ENCODE peak calls at places on chromosomes 4 and X, in four cellular contexts. I is A549, L is SK-N-SH, N is H1. R is an unnamed sample.

GRCh38 chr4:139715721-139716391 is 50.2 kb downstream of the MGST2 start:
- DNase-seq in L (no peak), N (no peak), I (no peak), R (peak)

GRCh38 chr4:168923526-168924194 is 86.4 kb downstream of the CBR4 start:
- DNase-seq in I (peak), L (peak), N (peak), R (peak)

GRCh38 chr4:15547392-15547791 is 77.7 kb downstream of the CC2D2A start:
- DNase-seq in L (no peak), N (no peak), I (no peak), R (no peak)

GRCh38 chr4:40587826-40588225 is 41.8 kb downstream of the RBM47 start:
- DNase-seq in N (no peak), L (no peak), I (no peak), R (peak)

GRCh38 chr4:146122398-146122797 is 53.1 kb upstream of the LSM6 start:
- DNase-seq in I (no peak), N (no peak), L (no peak), R (no peak)

GRCh38 chr4:172125438-172125837 is 312.2 kb downstream of the GALNTL6 start:
- DNase-seq in L (no peak), N (no peak), I (no peak), R (no peak)

GRCh38 chr4:25861422-25861926 is 1.3 kb downstream of the SEL1L3 start:
- DNase-seq in I (no peak), N (no peak), L (no peak), R (peak)

GRCh38 chr4:1208970-1209704 is 36.8 kb upstream of the SPON2 start:
- DNase-seq in L (no peak), I (no peak), N (no peak), R (peak)

GRCh38 chr4:7234355-7235029 is 42.2 kb downstream of the SORCS2 start:
- DNase-seq in N (no peak), L (no peak), I (no peak), R (no peak)

GRCh38 chrX:150269613-150270254 is 93.4 kb upstream of the MAMLD1 start:
- DNase-seq in L (peak), I (peak), N (no peak), R (no peak)
- TF ChIP-seq RFX5 in L (no peak), I (no peak), N (no peak), R (no peak)

GRCh38 chr4:2962099-2962455 is 1.1 kb downstream of the NOP14 start:
- DNase-seq in L (peak), N (no peak), I (no peak), R (no peak)
- TF ChIP-seq RFX5 in L (no peak), N (no peak), I (no peak), R (no peak)

GRCh38 chr4:13992975-13993495 is 365.5 kb upstream of the BOD1L1 start:
- DNase-seq in I (no peak), N (no peak), L (no peak), R (no peak)
- TF ChIP-seq RFX5 in I (no peak), N (no peak), L (no peak), R (no peak)

GRCh38 chr4:124486423-124486822 is 226.1 kb downstream of the ANKRD50 start:
- DNase-seq in I (no peak), N (no peak), L (no peak), R (no peak)

GRCh38 chr4:124484940-124485339 is 227.6 kb downstream of the ANKRD50 start:
- DNase-seq in N (no peak), I (no peak), L (no peak), R (no peak)

GRCh38 chr4:124484008-124484407 is 228.5 kb downstream of the ANKRD50 start:
- DNase-seq in I (no peak), L (no peak), N (no peak), R (no peak)

GRCh38 chr4:124481123-124481522 is 231.4 kb downstream of the ANKRD50 start:
- DNase-seq in N (no peak), I (no peak), L (no peak), R (no peak)

GRCh38 chr4:124483043-124483906 is 229.3 kb downstream of the ANKRD50 start:
- DNase-seq in N (no peak), I (no peak), L (peak), R (peak)
- TF ChIP-seq RFX5 in N (no peak), I (no peak), L (no peak), R (no peak)

GRCh38 chrX:81377329-81377728 is 175.4 kb downstream of the SH3BGRL start:
- DNase-seq in I (peak), N (no peak), L (peak), R (peak)
- TF ChIP-seq RFX5 in I (no peak), N (no peak), L (no peak), R (no peak)

R was measured in IMR-90.